ENCODE peak calls at places on chromosomes 5 and 9, in seven cellular contexts. One of them, this sample, is unnamed. For H3K4me1, the result is how much of the 10 kb centered on the place peaks cover.

GRCh38 chr5:174903333-174903732 is 179.0 kb downstream of the MSX2 start:
- DNase-seq in cardiac muscle cell: no peak
- DNase-seq in fibroblast of lung: no peak
- DNase-seq in SK-N-SH: no peak
- DNase-seq in lower lobe of right lung: no peak
- DNase-seq in mammary epithelial cell: no peak
- DNase-seq in tibial nerve: no peak
- DNase-seq in this sample: no peak

GRCh38 chr9:121822093-121823085 is 171.0 kb downstream of the DAB2IP start:
- DNase-seq in cardiac muscle cell: no peak
- DNase-seq in fibroblast of lung: no peak
- DNase-seq in SK-N-SH: no peak
- DNase-seq in lower lobe of right lung: no peak
- DNase-seq in mammary epithelial cell: no peak
- DNase-seq in tibial nerve: no peak
- DNase-seq in this sample: no peak

GRCh38 chr9:117189121-117189520 is 225.7 kb downstream of the ASTN2 start:
- DNase-seq in cardiac muscle cell: peak
- DNase-seq in fibroblast of lung: peak
- DNase-seq in SK-N-SH: no peak
- DNase-seq in lower lobe of right lung: no peak
- DNase-seq in mammary epithelial cell: peak
- DNase-seq in tibial nerve: no peak
- DNase-seq in this sample: no peak

GRCh38 chr5:87004101-87004500 is 263.6 kb upstream of the RASA1 start:
- DNase-seq in cardiac muscle cell: peak
- DNase-seq in fibroblast of lung: peak
- DNase-seq in SK-N-SH: no peak
- DNase-seq in lower lobe of right lung: no peak
- DNase-seq in mammary epithelial cell: peak
- DNase-seq in tibial nerve: no peak
- DNase-seq in this sample: no peak

GRCh38 chr5:68845121-68845520 is 248.7 kb upstream of the SLC30A5 start:
- DNase-seq in cardiac muscle cell: no peak
- DNase-seq in fibroblast of lung: peak
- DNase-seq in SK-N-SH: no peak
- DNase-seq in lower lobe of right lung: no peak
- DNase-seq in mammary epithelial cell: peak
- DNase-seq in tibial nerve: no peak
- DNase-seq in this sample: no peak

GRCh38 chr9:22107202-22107601 is 98.1 kb upstream of the CDKN2B start:
- DNase-seq in cardiac muscle cell: no peak
- DNase-seq in fibroblast of lung: peak
- DNase-seq in SK-N-SH: no peak
- DNase-seq in lower lobe of right lung: no peak
- DNase-seq in mammary epithelial cell: peak
- DNase-seq in tibial nerve: no peak
- DNase-seq in this sample: no peak

GRCh38 chr9:14910178-14910805 is at the start of gene FREM1:
- DNase-seq in cardiac muscle cell: peak
- DNase-seq in fibroblast of lung: peak
- DNase-seq in SK-N-SH: peak
- DNase-seq in lower lobe of right lung: no peak
- DNase-seq in mammary epithelial cell: no peak
- DNase-seq in tibial nerve: no peak
- DNase-seq in this sample: peak

GRCh38 chr5:126339215-126339805 is 83.9 kb upstream of the GRAMD2B start:
- DNase-seq in cardiac muscle cell: peak
- DNase-seq in fibroblast of lung: peak
- DNase-seq in SK-N-SH: peak
- DNase-seq in lower lobe of right lung: no peak
- DNase-seq in mammary epithelial cell: peak
- DNase-seq in tibial nerve: peak
- DNase-seq in this sample: peak

GRCh38 chr5:35198681-35199080 is 31.6 kb downstream of the PRLR start:
- DNase-seq in cardiac muscle cell: peak
- DNase-seq in fibroblast of lung: no peak
- DNase-seq in SK-N-SH: no peak
- DNase-seq in lower lobe of right lung: no peak
- DNase-seq in mammary epithelial cell: no peak
- DNase-seq in tibial nerve: no peak
- DNase-seq in this sample: no peak

GRCh38 chr5:80149161-80149609 is 106.7 kb downstream of the SERINC5 start:
- DNase-seq in cardiac muscle cell: no peak
- DNase-seq in fibroblast of lung: no peak
- DNase-seq in SK-N-SH: no peak
- DNase-seq in lower lobe of right lung: no peak
- DNase-seq in mammary epithelial cell: no peak
- DNase-seq in tibial nerve: no peak
- DNase-seq in this sample: no peak

GRCh38 chr9:4207476-4207875 is 92.4 kb downstream of the GLIS3 start:
- DNase-seq in cardiac muscle cell: no peak
- DNase-seq in fibroblast of lung: no peak
- DNase-seq in SK-N-SH: no peak
- DNase-seq in lower lobe of right lung: no peak
- DNase-seq in mammary epithelial cell: no peak
- DNase-seq in tibial nerve: no peak
- DNase-seq in this sample: no peak

GRCh38 chr5:120405923-120406322 is 58.2 kb upstream of the PRR16 start:
- DNase-seq in cardiac muscle cell: peak
- DNase-seq in fibroblast of lung: peak
- DNase-seq in SK-N-SH: no peak
- DNase-seq in lower lobe of right lung: no peak
- DNase-seq in mammary epithelial cell: peak
- DNase-seq in tibial nerve: no peak
- DNase-seq in this sample: no peak

GRCh38 chr5:169065400-169065799 is 235.5 kb downstream of the SLIT3 start:
- DNase-seq in cardiac muscle cell: no peak
- DNase-seq in fibroblast of lung: no peak
- DNase-seq in SK-N-SH: no peak
- DNase-seq in lower lobe of right lung: no peak
- DNase-seq in mammary epithelial cell: no peak
- DNase-seq in tibial nerve: no peak
- DNase-seq in this sample: no peak

GRCh38 chr9:122562134-122562760 is 9.3 kb downstream of the OR1N2 start:
- DNase-seq in cardiac muscle cell: no peak
- DNase-seq in fibroblast of lung: no peak
- DNase-seq in SK-N-SH: no peak
- DNase-seq in lower lobe of right lung: no peak
- DNase-seq in mammary epithelial cell: no peak
- DNase-seq in tibial nerve: no peak
- DNase-seq in this sample: peak

GRCh38 chr5:172932313-172933017 is 26.8 kb upstream of the RPL26L1 start:
- DNase-seq in cardiac muscle cell: peak
- DNase-seq in fibroblast of lung: peak
- DNase-seq in SK-N-SH: peak
- DNase-seq in lower lobe of right lung: peak
- DNase-seq in mammary epithelial cell: peak
- DNase-seq in tibial nerve: peak
- DNase-seq in this sample: peak

GRCh38 chr5:53011233-53011632 is 22.1 kb downstream of the ITGA2 start:
- DNase-seq in cardiac muscle cell: no peak
- DNase-seq in fibroblast of lung: no peak
- DNase-seq in SK-N-SH: no peak
- DNase-seq in lower lobe of right lung: no peak
- DNase-seq in mammary epithelial cell: peak
- DNase-seq in tibial nerve: no peak
- DNase-seq in this sample: no peak

GRCh38 chr5:53008751-53009150 is 19.6 kb downstream of the ITGA2 start:
- DNase-seq in cardiac muscle cell: no peak
- DNase-seq in fibroblast of lung: peak
- DNase-seq in SK-N-SH: no peak
- DNase-seq in lower lobe of right lung: no peak
- DNase-seq in mammary epithelial cell: peak
- DNase-seq in tibial nerve: no peak
- DNase-seq in this sample: no peak

GRCh38 chr5:53009816-53010215 is 20.7 kb downstream of the ITGA2 start:
- DNase-seq in cardiac muscle cell: no peak
- DNase-seq in fibroblast of lung: no peak
- DNase-seq in SK-N-SH: no peak
- DNase-seq in lower lobe of right lung: no peak
- DNase-seq in mammary epithelial cell: no peak
- DNase-seq in tibial nerve: no peak
- DNase-seq in this sample: no peak

GRCh38 chr5:53013857-53014256 is 24.7 kb downstream of the ITGA2 start:
- DNase-seq in cardiac muscle cell: no peak
- DNase-seq in fibroblast of lung: no peak
- DNase-seq in SK-N-SH: no peak
- DNase-seq in lower lobe of right lung: no peak
- DNase-seq in mammary epithelial cell: no peak
- DNase-seq in tibial nerve: no peak
- DNase-seq in this sample: no peak

GRCh38 chr5:53010819-53011218 is 21.7 kb downstream of the ITGA2 start:
- DNase-seq in cardiac muscle cell: no peak
- DNase-seq in fibroblast of lung: peak
- DNase-seq in SK-N-SH: no peak
- DNase-seq in lower lobe of right lung: no peak
- DNase-seq in mammary epithelial cell: peak
- DNase-seq in tibial nerve: no peak
- DNase-seq in this sample: no peak
- TF ChIP-seq CTCF in cardiac muscle cell: no peak
- TF ChIP-seq CTCF in fibroblast of lung: no peak
- TF ChIP-seq CTCF in SK-N-SH: peak
- TF ChIP-seq CTCF in lower lobe of right lung: no peak
- TF ChIP-seq CTCF in mammary epithelial cell: no peak
- TF ChIP-seq CTCF in tibial nerve: no peak
- TF ChIP-seq CTCF in this sample: no peak

GRCh38 chr5:98927242-98927987 is 1.4 kb downstream of the CHD1 start:
- DNase-seq in cardiac muscle cell: peak
- DNase-seq in fibroblast of lung: peak
- DNase-seq in SK-N-SH: peak
- DNase-seq in lower lobe of right lung: no peak
- DNase-seq in mammary epithelial cell: peak
- DNase-seq in tibial nerve: peak
- DNase-seq in this sample: peak
- H3K4me1 ChIP-seq in cardiac muscle cell: under half
- H3K4me1 ChIP-seq in fibroblast of lung: under half
- H3K4me1 ChIP-seq in SK-N-SH: under half
- H3K4me1 ChIP-seq in lower lobe of right lung: under half
- H3K4me1 ChIP-seq in mammary epithelial cell: under half
- H3K4me1 ChIP-seq in tibial nerve: under half
- H3K4me1 ChIP-seq in this sample: under half

GRCh38 chr5:31605920-31606319 is 33.0 kb upstream of the PDZD2 start:
- DNase-seq in cardiac muscle cell: no peak
- DNase-seq in fibroblast of lung: no peak
- DNase-seq in SK-N-SH: peak
- DNase-seq in lower lobe of right lung: no peak
- DNase-seq in mammary epithelial cell: no peak
- DNase-seq in tibial nerve: no peak
- DNase-seq in this sample: no peak

GRCh38 chr5:31607546-31607945 is 31.4 kb upstream of the PDZD2 start:
- DNase-seq in cardiac muscle cell: no peak
- DNase-seq in fibroblast of lung: no peak
- DNase-seq in SK-N-SH: no peak
- DNase-seq in lower lobe of right lung: no peak
- DNase-seq in mammary epithelial cell: no peak
- DNase-seq in tibial nerve: no peak
- DNase-seq in this sample: no peak

GRCh38 chr5:31604644-31605043 is 34.3 kb upstream of the PDZD2 start:
- DNase-seq in cardiac muscle cell: no peak
- DNase-seq in fibroblast of lung: no peak
- DNase-seq in SK-N-SH: no peak
- DNase-seq in lower lobe of right lung: no peak
- DNase-seq in mammary epithelial cell: no peak
- DNase-seq in tibial nerve: no peak
- DNase-seq in this sample: no peak

GRCh38 chr5:31598640-31599611 is 40.0 kb upstream of the PDZD2 start:
- DNase-seq in cardiac muscle cell: no peak
- DNase-seq in fibroblast of lung: no peak
- DNase-seq in SK-N-SH: no peak
- DNase-seq in lower lobe of right lung: no peak
- DNase-seq in mammary epithelial cell: no peak
- DNase-seq in tibial nerve: no peak
- DNase-seq in this sample: no peak

GRCh38 chr5:31604240-31604639 is 34.7 kb upstream of the PDZD2 start:
- DNase-seq in cardiac muscle cell: no peak
- DNase-seq in fibroblast of lung: no peak
- DNase-seq in SK-N-SH: no peak
- DNase-seq in lower lobe of right lung: no peak
- DNase-seq in mammary epithelial cell: no peak
- DNase-seq in tibial nerve: no peak
- DNase-seq in this sample: no peak
- H3K4me3 ChIP-seq in cardiac muscle cell: no peak
- H3K4me3 ChIP-seq in fibroblast of lung: no peak
- H3K4me3 ChIP-seq in SK-N-SH: no peak
- H3K4me3 ChIP-seq in lower lobe of right lung: no peak
- H3K4me3 ChIP-seq in mammary epithelial cell: no peak
- H3K4me3 ChIP-seq in tibial nerve: no peak
- H3K4me3 ChIP-seq in this sample: no peak

GRCh38 chr5:137693951-137694721 is 41.8 kb downstream of the KLHL3 start:
- DNase-seq in cardiac muscle cell: no peak
- DNase-seq in fibroblast of lung: no peak
- DNase-seq in SK-N-SH: peak
- DNase-seq in lower lobe of right lung: no peak
- DNase-seq in mammary epithelial cell: no peak
- DNase-seq in tibial nerve: no peak
- DNase-seq in this sample: no peak

GRCh38 chr5:137693307-137693950 is 42.5 kb downstream of the KLHL3 start:
- DNase-seq in cardiac muscle cell: no peak
- DNase-seq in fibroblast of lung: no peak
- DNase-seq in SK-N-SH: no peak
- DNase-seq in lower lobe of right lung: no peak
- DNase-seq in mammary epithelial cell: no peak
- DNase-seq in tibial nerve: no peak
- DNase-seq in this sample: no peak

GRCh38 chr5:137696481-137696880 is 39.4 kb downstream of the KLHL3 start:
- DNase-seq in cardiac muscle cell: peak
- DNase-seq in fibroblast of lung: peak
- DNase-seq in SK-N-SH: no peak
- DNase-seq in lower lobe of right lung: no peak
- DNase-seq in mammary epithelial cell: no peak
- DNase-seq in tibial nerve: no peak
- DNase-seq in this sample: no peak

GRCh38 chr5:137699291-137700281 is 36.3 kb downstream of the KLHL3 start:
- DNase-seq in cardiac muscle cell: peak
- DNase-seq in fibroblast of lung: peak
- DNase-seq in SK-N-SH: no peak
- DNase-seq in lower lobe of right lung: no peak
- DNase-seq in mammary epithelial cell: no peak
- DNase-seq in tibial nerve: no peak
- DNase-seq in this sample: no peak

DNA sequence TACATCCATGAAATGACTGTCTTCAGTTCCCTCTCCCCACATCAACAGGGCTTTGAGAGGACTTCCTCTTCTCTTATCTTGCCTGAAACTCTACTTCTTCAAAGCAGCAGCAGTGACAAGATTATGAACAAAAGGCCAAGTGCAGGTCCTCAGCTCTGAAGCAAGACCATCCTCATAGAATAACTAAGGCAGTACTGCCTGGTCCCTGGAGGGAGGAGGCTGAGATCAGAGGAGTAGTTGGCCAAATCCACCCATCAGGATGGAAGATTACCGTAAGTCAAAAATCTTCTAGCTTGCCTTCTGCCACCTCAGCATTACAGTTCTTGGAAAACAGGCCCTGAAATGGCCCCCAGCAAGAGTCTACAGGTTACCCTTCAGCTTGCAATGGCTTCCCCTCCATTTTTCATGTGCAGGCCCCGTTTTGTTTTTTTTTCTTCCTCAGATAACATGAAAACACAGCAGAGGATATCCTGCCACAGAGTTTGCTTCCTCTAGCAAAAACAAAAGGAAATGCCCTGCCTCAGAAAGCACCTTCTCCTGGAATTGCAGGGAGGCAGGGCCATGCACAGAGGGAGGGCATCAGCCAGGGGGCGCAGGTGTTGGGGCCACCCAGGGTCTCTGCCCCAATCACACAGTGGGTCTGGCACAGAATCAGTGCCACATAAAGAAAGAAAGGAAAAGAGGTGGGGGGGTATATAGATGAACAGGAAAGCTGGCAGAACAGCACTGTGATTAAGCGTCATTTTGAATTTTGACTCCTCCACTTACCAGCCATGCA is 40.0 kb downstream of the KLHL3 start:
- DNase-seq in cardiac muscle cell: peak
- DNase-seq in fibroblast of lung: no peak
- DNase-seq in SK-N-SH: no peak
- DNase-seq in lower lobe of right lung: no peak
- DNase-seq in mammary epithelial cell: no peak
- DNase-seq in tibial nerve: peak
- DNase-seq in this sample: no peak
- TF ChIP-seq CTCF in cardiac muscle cell: no peak
- TF ChIP-seq CTCF in fibroblast of lung: no peak
- TF ChIP-seq CTCF in SK-N-SH: no peak
- TF ChIP-seq CTCF in lower lobe of right lung: peak
- TF ChIP-seq CTCF in mammary epithelial cell: no peak
- TF ChIP-seq CTCF in tibial nerve: no peak
- TF ChIP-seq CTCF in this sample: peak